ENCODE peak calls at places on chromosomes 7 and 10, in nine cellular contexts. One of them, this sample, is unnamed.

GRCh38 chr10:93383562-93383981 is 98.6 kb downstream of the MYOF start:
- DNase-seq in kidney tubule cell: peak; percentile 59
- DNase-seq in endothelial cell: no peak
- DNase-seq in HTR-8/SVneo: peak; percentile 54
- DNase-seq in body of pancreas: peak; percentile 4
- DNase-seq in NAMALWA: no peak
- DNase-seq in MM.1S: no peak
- DNase-seq in central memory CD4-positive, alpha-beta T cell: no peak
- DNase-seq in MCF 10A: peak; percentile 49
- DNase-seq in this sample: no peak

GRCh38 chr7:119283353-119283752 is 989.6 kb upstream of the KCND2 start:
- DNase-seq in endothelial cell: no peak
- DNase-seq in MM.1S: no peak
- DNase-seq in MCF 10A: no peak
- DNase-seq in body of pancreas: no peak
- DNase-seq in kidney tubule cell: no peak
- DNase-seq in central memory CD4-positive, alpha-beta T cell: no peak
- DNase-seq in HTR-8/SVneo: no peak
- DNase-seq in NAMALWA: no peak
- DNase-seq in this sample: peak; percentile 42

GRCh38 chr10:106938448-106939014 is 226.0 kb downstream of the SORCS1 start:
- DNase-seq in MM.1S: no peak
- DNase-seq in central memory CD4-positive, alpha-beta T cell: no peak
- DNase-seq in body of pancreas: peak; percentile 29
- DNase-seq in kidney tubule cell: no peak
- DNase-seq in MCF 10A: peak; percentile 29
- DNase-seq in NAMALWA: no peak
- DNase-seq in HTR-8/SVneo: no peak
- DNase-seq in endothelial cell: no peak
- DNase-seq in this sample: no peak

GRCh38 chr10:79417266-79417665 is 28.2 kb downstream of the ZCCHC24 start:
- DNase-seq in endothelial cell: no peak
- DNase-seq in body of pancreas: no peak
- DNase-seq in kidney tubule cell: no peak
- DNase-seq in MCF 10A: no peak
- DNase-seq in central memory CD4-positive, alpha-beta T cell: no peak
- DNase-seq in MM.1S: no peak
- DNase-seq in HTR-8/SVneo: no peak
- DNase-seq in NAMALWA: no peak
- DNase-seq in this sample: no peak

GRCh38 chr7:18087031-18087686 is 59.5 kb upstream of the PRPS1L1 start:
- DNase-seq in body of pancreas: no peak
- DNase-seq in MCF 10A: peak; percentile 12
- DNase-seq in endothelial cell: peak; percentile 26
- DNase-seq in MM.1S: no peak
- DNase-seq in HTR-8/SVneo: no peak
- DNase-seq in central memory CD4-positive, alpha-beta T cell: no peak
- DNase-seq in NAMALWA: no peak
- DNase-seq in kidney tubule cell: no peak
- DNase-seq in this sample: peak; percentile 31

GRCh38 chr7:3670898-3671297 is 369.8 kb downstream of the SDK1 start:
- DNase-seq in MCF 10A: no peak
- DNase-seq in endothelial cell: no peak
- DNase-seq in central memory CD4-positive, alpha-beta T cell: no peak
- DNase-seq in MM.1S: no peak
- DNase-seq in NAMALWA: no peak
- DNase-seq in HTR-8/SVneo: no peak
- DNase-seq in kidney tubule cell: no peak
- DNase-seq in body of pancreas: no peak
- DNase-seq in this sample: no peak

GRCh38 chr10:122257041-122257440 is 14.1 kb upstream of the BTBD16 start:
- DNase-seq in MM.1S: no peak
- DNase-seq in kidney tubule cell: no peak
- DNase-seq in MCF 10A: no peak
- DNase-seq in NAMALWA: no peak
- DNase-seq in body of pancreas: no peak
- DNase-seq in central memory CD4-positive, alpha-beta T cell: no peak
- DNase-seq in endothelial cell: no peak
- DNase-seq in HTR-8/SVneo: no peak
- DNase-seq in this sample: no peak

GRCh38 chr7:108407674-108408073 is 48.6 kb downstream of the NRCAM start:
- DNase-seq in MCF 10A: no peak
- DNase-seq in kidney tubule cell: no peak
- DNase-seq in endothelial cell: no peak
- DNase-seq in central memory CD4-positive, alpha-beta T cell: no peak
- DNase-seq in MM.1S: no peak
- DNase-seq in NAMALWA: no peak
- DNase-seq in body of pancreas: no peak
- DNase-seq in HTR-8/SVneo: no peak
- DNase-seq in this sample: no peak

GRCh38 chr7:18125536-18125935 is 97.9 kb upstream of the PRPS1L1 start:
- DNase-seq in endothelial cell: no peak
- DNase-seq in MM.1S: no peak
- DNase-seq in kidney tubule cell: peak; percentile 19
- DNase-seq in central memory CD4-positive, alpha-beta T cell: no peak
- DNase-seq in HTR-8/SVneo: no peak
- DNase-seq in body of pancreas: no peak
- DNase-seq in MCF 10A: no peak
- DNase-seq in NAMALWA: no peak
- DNase-seq in this sample: no peak

GRCh38 chr7:116899308-116899707 is 36.9 kb downstream of the CAPZA2 start:
- DNase-seq in HTR-8/SVneo: no peak
- DNase-seq in central memory CD4-positive, alpha-beta T cell: no peak
- DNase-seq in endothelial cell: no peak
- DNase-seq in body of pancreas: no peak
- DNase-seq in NAMALWA: no peak
- DNase-seq in MM.1S: no peak
- DNase-seq in MCF 10A: peak; percentile 5
- DNase-seq in kidney tubule cell: no peak
- DNase-seq in this sample: no peak

GRCh38 chr7:12025246-12025645 is 185.8 kb upstream of the TMEM106B start:
- DNase-seq in kidney tubule cell: no peak
- DNase-seq in MM.1S: no peak
- DNase-seq in HTR-8/SVneo: no peak
- DNase-seq in MCF 10A: peak; percentile 7
- DNase-seq in body of pancreas: no peak
- DNase-seq in endothelial cell: no peak
- DNase-seq in central memory CD4-positive, alpha-beta T cell: no peak
- DNase-seq in NAMALWA: no peak
- DNase-seq in this sample: no peak